ENCODE peak calls at places on chromosomes 11 and 22, in six cellular contexts. S, J, R, W, A and U are unnamed samples.
A peak's percentile ranks its signal among the peaks of the same experiment; 100 is the strongest.

GRCh38 chr11:114001416-114001815 is 26.5 kb downstream of the HTR3A start:
- DNase-seq in R (peak; percentile 39), W (no peak), S (no peak), J (no peak), A (no peak), U (no peak)

GRCh38 chr11:16000065-16000464 is 356.3 kb downstream of the SOX6 start:
- DNase-seq in A (peak; percentile 73), W (no peak), R (peak; percentile 84), S (no peak), J (no peak), U (peak; percentile 32)

GRCh38 chr22:36104988-36105387 is 55.6 kb downstream of the APOL3 start:
- DNase-seq in R (no peak), A (no peak), W (no peak), J (no peak), S (no peak), U (no peak)

GRCh38 chr22:42962295-42963230 is 52.4 kb downstream of the PACSIN2 start:
- DNase-seq in J (no peak), R (peak; percentile 61), W (peak; percentile 71), S (no peak), A (no peak), U (no peak)

GRCh38 chr11:111388842-111389241 is 9.8 kb upstream of the POU2AF1 start:
- DNase-seq in A (no peak), R (no peak), W (no peak), S (no peak), J (no peak), U (no peak)

GRCh38 chr22:22936915-22937656 is 49.5 kb downstream of the IGLL5 start:
- DNase-seq in J (no peak), W (peak; percentile 69), S (no peak), R (no peak), A (no peak), U (no peak)

GRCh38 chr11:102292951-102293350 is 24.3 kb upstream of the BIRC3 start:
- DNase-seq in S (no peak), R (no peak), W (no peak), A (no peak), J (no peak), U (no peak)

GRCh38 chr11:78641541-78641940 is 66.9 kb upstream of the NARS2 start:
- DNase-seq in W (no peak), R (no peak), J (no peak), S (no peak), A (no peak), U (no peak)

GRCh38 chr11:11931461-11932055 is 76.9 kb downstream of the DKK3 start:
- DNase-seq in J (no peak), A (peak; percentile 63), S (peak; percentile 10), W (peak; percentile 59), R (peak; percentile 83), U (peak; percentile 54)

GRCh38 chr11:45651841-45652745 is 13.3 kb downstream of the CHST1 start:
- DNase-seq in A (no peak), J (no peak), S (no peak), R (no peak), W (no peak), U (no peak)

GRCh38 chr11:45318516-45318915 is 32.4 kb upstream of the SYT13 start:
- DNase-seq in S (no peak), W (no peak), A (no peak), J (no peak), R (no peak), U (no peak)

GRCh38 chr22:33271390-33272161 is 213.4 kb upstream of the SYN3 start:
- DNase-seq in J (no peak), W (no peak), R (peak; percentile 42), A (peak; percentile 13), S (no peak), U (no peak)

GRCh38 chr22:46149493-46149997 is 781 bp upstream of the PPARA start:
- DNase-seq in S (peak; percentile 23), W (no peak), R (peak; percentile 10), A (no peak), J (no peak), U (no peak)

GRCh38 chr11:70871881-70872280 is 380.5 kb downstream of the SHANK2 start:
- DNase-seq in J (no peak), R (no peak), W (no peak), A (no peak), S (no peak), U (no peak)

GRCh38 chr11:50412832-50413231 is 380.2 kb downstream of the OR4C45 start:
- DNase-seq in W (no peak), S (peak; percentile 4), R (no peak), J (no peak), A (no peak), U (no peak)

GRCh38 chr11:78784321-78785061 is 209.8 kb upstream of the NARS2 start:
- DNase-seq in R (peak; percentile 31), W (no peak), J (no peak), A (peak; percentile 26), S (no peak), U (no peak)

GRCh38 chr22:27470169-27470772 is 331.3 kb downstream of the MN1 start:
- DNase-seq in A (no peak), R (no peak), W (no peak), J (no peak), S (no peak), U (no peak)

GRCh38 chr22:22655452-22656108 is 11.2 kb downstream of the GGTLC2 start:
- DNase-seq in W (no peak), S (no peak), A (no peak), J (no peak), R (no peak), U (no peak)

GRCh38 chr11:95977534-95978174 is 53.7 kb upstream of the MTMR2 start:
- DNase-seq in J (no peak), W (peak; percentile 76), A (no peak), R (peak; percentile 83), S (no peak), U (no peak)

GRCh38 chr22:29907753-29908515 is 25.0 kb downstream of the MTMR3 start:
- DNase-seq in J (no peak), S (peak; percentile 62), A (peak; percentile 99), R (peak; percentile 95), W (peak; percentile 95), U (peak; percentile 78)

GRCh38 chr11:117107701-117108590 is 9.7 kb upstream of the SIK3 start:
- DNase-seq in S (no peak), A (no peak), W (no peak), J (no peak), R (peak; percentile 49), U (no peak)

GRCh38 chr11:126375726-126376125 is 20.2 kb downstream of the ST3GAL4 start:
- DNase-seq in S (no peak), R (peak; percentile 89), J (no peak), A (peak; percentile 34), W (no peak), U (no peak)

GRCh38 chr11:86591631-86592030 is 80.8 kb downstream of the ME3 start:
- DNase-seq in A (no peak), J (no peak), S (peak; percentile 14), R (no peak), W (no peak), U (no peak)

GRCh38 chr11:108593214-108593909 is at the start of gene EXPH5:
- DNase-seq in R (peak; percentile 35), S (peak; percentile 95), W (peak; percentile 35), J (peak; percentile 61), A (peak; percentile 26), U (peak; percentile 14)

GRCh38 chr11:107691003-107691402 is 20.9 kb downstream of the SLN start:
- DNase-seq in S (no peak), W (no peak), R (peak; percentile 31), J (no peak), A (no peak), U (no peak)

GRCh38 chr11:129324533-129325175 is 51.0 kb upstream of the BARX2 start:
- DNase-seq in W (no peak), R (no peak), J (no peak), S (no peak), A (no peak), U (no peak)

GRCh38 chr22:38230108-38230825 is 28.5 kb downstream of the MAFF start:
- DNase-seq in A (no peak), S (peak; percentile 71), J (no peak), W (no peak), R (peak; percentile 72), U (peak; percentile 24)

GRCh38 chr11:130560000-130560852 is 111.8 kb downstream of the ADAMTS15 start:
- DNase-seq in J (no peak), R (peak; percentile 33), S (no peak), A (no peak), W (no peak), U (no peak)

GRCh38 chr11:11476971-11477645 is 124.1 kb upstream of the CSNK2A3 start:
- DNase-seq in A (no peak), S (no peak), W (no peak), R (no peak), J (no peak), U (no peak)

GRCh38 chr11:120270386-120270785 is 30.4 kb downstream of the POU2F3 start:
- DNase-seq in A (no peak), W (no peak), S (no peak), J (no peak), R (peak; percentile 25), U (no peak)

GRCh38 chr11:11842426-11843008 is 745 bp downstream of the USP47 start:
- DNase-seq in W (peak; percentile 66), R (peak; percentile 89), S (peak; percentile 73), J (peak; percentile 23), A (no peak), U (peak; percentile 60)

GRCh38 chr11:66291706-66292542 is at the start of gene TMEM151A:
- DNase-seq in J (no peak), W (no peak), R (no peak), S (no peak), A (no peak), U (no peak)

GRCh38 chr22:42134033-42135020 is 3.7 kb upstream of the CYP2D6 start:
- DNase-seq in S (no peak), W (no peak), R (peak; percentile 13), A (no peak), J (no peak), U (peak; percentile 32)